ENCODE peak calls at places on chromosomes 3 and 15, in eight cellular contexts. D, S, X, E, M, W, Q and O are unnamed samples. For H3K4me1, the result is how much of the 10 kb centered on the place peaks cover.

GRCh38 chr3:10653866-10654611 is 148.7 kb upstream of the ATP2B2 start:
- DNase-seq in D (no peak), S (no peak), X (no peak), E (no peak), M (no peak), W (no peak), Q (no peak), O (no peak)

GRCh38 chr3:12405432-12406272 is 78.6 kb upstream of the TSEN2 start:
- DNase-seq in D (peak), S (peak), X (peak), E (peak), M (peak), W (peak), Q (peak), O (no peak)

GRCh38 chr15:82536409-82537350 is 3.6 kb downstream of the RPS17 start:
- DNase-seq in D (no peak), S (no peak), X (no peak), E (no peak), M (no peak), W (no peak), Q (no peak), O (no peak)

GRCh38 chr3:61946925-61947324 is 385.6 kb downstream of the PTPRG start:
- DNase-seq in D (no peak), S (no peak), X (no peak), E (no peak), M (no peak), W (no peak), Q (no peak), O (no peak)

GRCh38 chr15:84570164-84570692 is 30.6 kb upstream of the ZSCAN2 start:
- DNase-seq in D (peak), S (peak), X (peak), E (no peak), M (peak), W (peak), Q (peak), O (no peak)

GRCh38 chr3:64530434-64531049 is 157.3 kb downstream of the ADAMTS9 start:
- DNase-seq in D (peak), S (peak), X (no peak), E (no peak), M (peak), W (peak), Q (no peak), O (no peak)

GRCh38 chr15:63048115-63048985 is 5.8 kb downstream of the TPM1 start:
- DNase-seq in D (peak), S (peak), X (peak), E (peak), M (peak), W (peak), Q (peak), O (no peak)

GRCh38 chr15:78051622-78052405 is 25.7 kb downstream of the TBC1D2B start:
- DNase-seq in D (no peak), S (no peak), X (no peak), E (no peak), M (no peak), W (peak), Q (no peak), O (no peak)

GRCh38 chr3:131025500-131025899 is 1.1 kb downstream of the ASTE1 start:
- DNase-seq in D (no peak), S (no peak), X (no peak), E (no peak), M (no peak), W (no peak), Q (no peak), O (no peak)

GRCh38 chr15:67501836-67502461 is 19.0 kb upstream of the C15orf61 start:
- DNase-seq in D (no peak), S (no peak), X (no peak), E (no peak), M (no peak), W (peak), Q (no peak), O (no peak)

GRCh38 chr3:114307841-114308228 is 14.0 kb downstream of the TIGIT start:
- DNase-seq in D (no peak), S (no peak), X (no peak), E (no peak), M (no peak), W (no peak), Q (peak), O (no peak)

GRCh38 chr3:2465842-2466241 is 367.2 kb downstream of the CNTN4 start:
- DNase-seq in D (no peak), S (no peak), X (no peak), E (no peak), M (no peak), W (no peak), Q (no peak), O (no peak)

GRCh38 chr3:188092648-188093047 is 61.3 kb upstream of the LPP start:
- DNase-seq in D (no peak), S (no peak), X (no peak), E (no peak), M (no peak), W (no peak), Q (no peak), O (no peak)

GRCh38 chr15:66744610-66745279 is 42.7 kb downstream of the SMAD6 start:
- DNase-seq in D (no peak), S (no peak), X (no peak), E (no peak), M (peak), W (no peak), Q (no peak), O (no peak)

GRCh38 chr3:177928156-177928555 is 608.1 kb upstream of the KCNMB2 start:
- DNase-seq in D (no peak), S (no peak), X (no peak), E (no peak), M (peak), W (no peak), Q (no peak), O (no peak)

GRCh38 chr3:114451561-114452018 is 157.8 kb downstream of the TIGIT start:
- DNase-seq in D (peak), S (no peak), X (no peak), E (no peak), M (no peak), W (peak), Q (no peak), O (no peak)

GRCh38 chr3:141271279-141272033 is 39.8 kb downstream of the PXYLP1 start:
- DNase-seq in D (no peak), S (no peak), X (no peak), E (no peak), M (no peak), W (no peak), Q (no peak), O (no peak)

GRCh38 chr3:197406266-197406665 is 107.9 kb upstream of the DLG1 start:
- DNase-seq in D (no peak), S (no peak), X (no peak), E (no peak), M (no peak), W (peak), Q (peak), O (no peak)

GRCh38 chr3:60931452-60931851 is 319.8 kb downstream of the FHIT start:
- DNase-seq in D (no peak), S (no peak), X (no peak), E (no peak), M (no peak), W (no peak), Q (no peak), O (no peak)
- H3K4me1 ChIP-seq in D (under half), S (under half), X (under half), E (under half), M (under half), W (under half), Q (under half), O (under half)

DNA sequence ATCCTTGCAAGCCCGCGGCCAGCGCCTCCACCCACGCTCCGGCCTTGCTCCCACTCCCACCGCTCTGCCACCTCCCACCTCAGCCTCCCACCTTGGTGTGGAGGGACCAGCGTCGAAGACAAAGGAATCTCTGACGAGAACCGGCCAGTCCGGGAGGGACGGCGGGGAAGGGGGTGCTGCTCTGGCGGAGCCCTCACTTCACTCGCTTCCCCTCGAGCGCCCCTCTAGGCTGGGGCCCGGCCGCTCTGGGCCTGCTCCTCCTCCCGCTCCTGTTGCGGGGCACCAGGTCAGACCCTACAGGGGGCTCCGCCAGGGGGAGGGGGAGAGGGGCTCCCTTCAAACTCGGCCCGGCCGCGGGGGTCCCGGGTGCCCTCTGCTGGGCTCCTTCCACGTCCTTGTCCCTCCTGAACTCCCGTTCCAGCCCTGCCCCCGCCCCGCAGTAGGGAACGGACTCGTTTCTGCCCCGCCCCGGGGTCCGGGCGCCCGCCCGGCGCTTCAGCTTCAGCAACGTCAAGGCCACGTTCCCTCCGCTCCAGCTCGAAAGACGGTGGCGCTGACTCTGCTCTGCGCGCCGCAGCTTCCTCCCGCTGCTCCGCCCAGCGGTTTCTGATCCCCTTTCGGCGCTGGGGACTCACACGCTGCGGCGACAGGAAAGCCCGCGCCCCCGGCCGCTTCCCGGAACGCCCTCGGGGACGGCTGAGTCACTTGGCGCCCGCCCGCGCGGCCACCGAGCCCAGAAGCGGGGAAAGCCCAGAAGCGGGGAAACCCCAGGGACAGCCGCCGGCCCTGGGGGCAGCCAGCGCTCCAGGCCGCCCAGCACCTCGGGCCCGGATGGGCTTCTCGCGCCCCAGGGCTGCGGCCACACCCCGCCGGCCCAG is 28.6 kb downstream of the ARHGAP31 start:
- DNase-seq in D (peak), S (peak), X (peak), E (peak), M (peak), W (peak), Q (peak), O (no peak)
- TF ChIP-seq POLR2A in D (peak), S (peak), X (peak), E (no peak), M (peak), W (peak), Q (no peak), O (no peak)

DNA sequence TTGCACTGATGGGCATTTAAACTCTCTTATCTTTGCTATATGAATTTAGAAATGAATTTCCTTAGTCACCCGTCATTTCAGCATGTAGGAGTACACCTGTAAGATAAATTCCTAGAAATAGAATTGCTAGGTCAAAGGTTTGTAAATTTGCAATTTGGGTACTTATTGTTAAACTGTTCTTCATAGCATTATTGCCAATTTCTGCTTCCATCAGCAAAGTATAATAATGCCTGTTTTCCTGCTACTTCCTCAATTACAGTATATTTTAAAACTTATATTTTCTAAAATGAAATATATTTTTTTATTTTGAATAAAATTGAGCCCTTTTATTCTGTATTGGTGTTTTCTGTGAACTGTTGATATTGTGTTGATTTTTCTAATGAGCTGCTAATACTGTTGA is 16.3 kb upstream of the MCF2L2 start:
- DNase-seq in D (no peak), S (no peak), X (no peak), E (no peak), M (no peak), W (no peak), Q (no peak), O (no peak)
- H3K4me1 ChIP-seq in D (under half), S (under half), X (under half), E (under half), M (under half), W (under half), Q (under half), O (under half)

DNA sequence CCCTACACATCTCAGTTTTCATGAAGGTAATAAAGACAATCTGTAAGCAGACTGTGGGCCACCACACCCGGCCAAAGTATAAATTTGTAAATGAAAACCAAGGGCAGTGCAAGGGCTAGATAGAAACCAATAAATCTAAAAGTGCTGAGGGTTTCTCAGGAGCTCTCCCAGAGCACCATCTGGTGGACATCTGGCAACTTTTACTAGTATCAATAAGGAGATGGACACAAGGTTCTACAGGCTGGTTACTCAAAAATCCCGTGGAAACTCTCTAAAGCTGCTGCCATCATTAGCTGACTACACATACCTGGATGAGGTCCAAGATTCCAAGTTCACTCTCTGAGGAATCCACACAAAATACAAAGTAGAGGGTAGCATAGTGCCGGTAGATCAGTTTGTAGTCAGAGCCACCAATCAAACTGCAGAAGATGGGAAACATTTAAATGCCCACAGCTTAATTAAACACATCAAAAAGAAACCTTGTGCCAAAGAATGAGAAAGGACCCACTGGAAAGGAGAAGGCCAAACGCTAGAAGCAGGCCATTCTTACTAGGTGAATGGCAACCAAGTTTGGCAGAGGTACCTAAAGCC is 5.5 kb downstream of the AP3S2 start:
- DNase-seq in D (no peak), S (no peak), X (no peak), E (no peak), M (peak), W (no peak), Q (no peak), O (no peak)
- TF ChIP-seq POLR2A in D (no peak), S (no peak), X (no peak), E (no peak), M (no peak), W (no peak), Q (no peak), O (no peak)

DNA sequence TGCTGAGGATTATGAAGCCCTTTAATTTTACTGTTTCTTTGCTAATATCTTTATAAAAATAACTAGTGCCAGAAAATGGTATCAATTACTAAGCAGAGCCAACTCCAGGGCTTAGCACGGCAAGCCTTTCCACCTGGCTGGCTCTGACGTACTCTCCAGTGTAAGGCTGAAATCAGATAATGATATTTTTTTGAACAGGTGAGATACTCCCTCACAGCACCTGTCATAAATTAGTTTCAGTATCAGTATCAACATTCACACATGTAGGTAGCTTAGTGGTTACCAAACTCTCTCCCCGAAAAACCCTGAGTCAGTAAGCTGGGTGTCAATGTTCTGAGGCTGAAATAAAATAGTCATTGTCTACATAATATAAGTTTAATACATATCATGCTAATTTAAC is 710.1 kb downstream of the SQOR start:
- DNase-seq in D (no peak), S (no peak), X (no peak), E (no peak), M (no peak), W (no peak), Q (no peak), O (no peak)
- H3K4me1 ChIP-seq in D (under half), S (under half), X (under half), E (under half), M (under half), W (under half), Q (under half), O (under half)

DNA sequence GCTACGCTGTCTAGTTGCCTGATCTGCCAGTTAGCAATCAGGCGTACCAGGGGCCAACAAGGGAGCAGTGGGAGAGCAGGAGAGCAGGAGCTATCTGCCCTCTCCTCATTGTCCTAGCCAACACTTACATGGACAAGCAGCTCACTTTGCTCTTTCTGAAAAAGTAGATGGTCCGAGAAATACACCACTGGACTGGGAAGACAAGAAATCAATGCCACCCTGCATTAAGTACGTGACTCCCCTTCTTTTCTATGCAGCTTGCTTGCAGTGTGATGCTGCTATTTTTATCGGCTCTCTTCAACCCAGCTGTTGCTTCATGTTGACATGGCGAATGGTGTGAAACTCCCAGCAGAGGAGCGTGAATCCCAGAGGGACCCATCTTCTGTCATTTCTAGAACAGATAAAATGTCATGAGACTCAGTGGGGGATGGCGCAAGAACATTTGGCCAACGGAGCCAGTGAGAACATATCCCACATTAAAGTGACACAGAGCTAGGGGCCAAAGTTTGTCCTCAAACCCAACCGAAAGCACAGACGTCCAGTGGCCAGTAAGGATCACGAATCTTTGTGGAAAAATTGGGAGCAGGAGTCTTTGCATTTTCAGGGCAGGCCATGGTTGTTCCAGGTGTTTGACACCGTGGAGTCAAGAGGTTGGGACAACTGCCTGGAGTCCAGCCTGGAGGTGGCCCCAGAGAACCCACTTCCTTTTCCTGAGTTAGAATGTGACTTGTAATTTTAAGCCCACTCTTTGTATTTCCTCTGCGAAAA is 53.7 kb upstream of the MEF2A start:
- DNase-seq in D (no peak), S (no peak), X (peak), E (no peak), M (no peak), W (no peak), Q (peak), O (no peak)
- TF ChIP-seq POLR2A in D (no peak), S (no peak), X (no peak), E (no peak), M (no peak), W (no peak), Q (no peak), O (no peak)

DNA sequence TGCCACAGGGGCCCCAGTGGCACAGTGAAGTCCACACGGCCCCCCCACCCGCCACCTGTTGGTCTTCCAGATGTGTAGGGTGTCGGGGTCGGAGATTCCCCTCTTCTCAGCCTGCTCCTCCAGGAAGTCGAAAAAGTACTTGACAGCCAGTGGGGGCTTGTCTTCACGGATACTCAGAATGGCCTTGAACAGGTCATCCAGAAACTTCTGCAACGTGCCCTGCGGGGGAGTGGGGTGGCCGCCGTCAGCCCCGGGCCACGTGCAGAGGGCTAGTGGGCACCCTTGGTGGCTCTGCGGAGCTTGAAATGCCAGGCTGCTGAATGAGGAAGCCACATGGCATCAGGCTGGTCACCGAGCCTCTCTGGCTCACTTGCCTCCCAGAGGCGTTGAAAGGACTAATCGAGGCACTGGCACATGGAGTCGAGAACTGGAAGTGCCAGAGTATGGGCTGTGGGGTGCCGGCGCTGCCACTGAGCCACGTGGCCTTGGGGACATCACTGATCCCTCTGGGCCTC is 16.6 kb downstream of the H1-8 start:
- DNase-seq in D (no peak), S (no peak), X (no peak), E (no peak), M (no peak), W (no peak), Q (no peak), O (no peak)
- H3K4me1 ChIP-seq in D (under half), S (under half), X (under half), E (under half), M (under half), W (half or more), Q (half or more), O (half or more)

DNA sequence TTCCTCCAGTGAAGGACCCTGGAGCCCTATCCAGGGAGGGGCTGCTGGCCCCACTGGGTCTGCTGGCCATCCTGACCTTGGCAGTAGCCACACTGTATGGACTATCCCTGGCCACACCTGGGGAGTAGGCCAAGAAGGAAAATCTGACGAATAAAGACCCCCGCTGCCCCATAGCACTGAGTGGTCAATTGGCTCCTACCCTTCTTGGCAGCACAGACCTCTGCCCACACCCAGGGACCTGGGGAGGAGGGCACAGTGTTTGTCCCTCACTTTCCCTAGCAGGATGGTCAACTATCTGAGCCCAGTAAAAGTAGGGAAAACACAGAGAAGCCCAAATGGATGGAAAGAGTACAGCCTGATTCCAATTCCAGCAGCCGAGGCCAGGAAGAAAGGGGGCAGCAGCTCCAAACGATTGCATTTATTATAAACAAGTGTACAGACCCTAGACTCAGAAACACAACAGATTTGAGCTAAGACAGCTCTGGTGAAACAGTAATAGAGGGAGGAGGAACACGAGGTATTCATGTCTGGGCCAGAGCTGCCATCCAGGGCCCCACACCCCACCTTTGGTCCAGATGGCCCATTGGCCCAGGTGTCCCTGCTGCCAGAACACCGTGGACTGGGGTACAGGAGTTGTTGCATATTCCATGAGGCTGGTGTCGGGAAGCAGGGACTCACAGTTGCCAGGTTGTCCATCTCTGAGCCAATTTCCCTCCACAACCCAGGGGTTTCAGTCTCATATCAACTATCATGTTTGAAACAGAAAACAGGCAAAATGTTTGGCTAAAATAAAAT is 21.1 kb downstream of the ATRIP start:
- DNase-seq in D (no peak), S (no peak), X (no peak), E (no peak), M (no peak), W (no peak), Q (peak), O (no peak)
- TF ChIP-seq POLR2A in D (no peak), S (no peak), X (no peak), E (no peak), M (no peak), W (no peak), Q (no peak), O (no peak)